ENCODE peak calls at places on chromosomes 1 and 21, in seven cellular contexts. U is fibroblast of lung, M is A549, A is mesenchymal stem cell, F is GM23248, J is neural progenitor cell, W is MM.1S. D is an unnamed sample.

GRCh38 chr1:151482017-151482416 is 22.7 kb upstream of the POGZ start:
- DNase-seq in U (no peak), A (no peak), J (no peak), F (no peak), W (no peak), M (no peak), D (no peak)

GRCh38 chr1:173856903-173857302 is 10.9 kb downstream of the GAS5 start:
- DNase-seq in F (no peak), A (peak), W (no peak), U (no peak), M (no peak), J (no peak), D (no peak)

GRCh38 chr1:23395849-23396248 is 26.2 kb upstream of the ZNF436 start:
- DNase-seq in M (no peak), U (no peak), W (no peak), J (no peak), A (no peak), F (no peak), D (no peak)

GRCh38 chr1:212463565-212464270 is 31.0 kb downstream of the NENF start:
- DNase-seq in W (no peak), J (no peak), M (no peak), U (no peak), A (no peak), F (no peak), D (no peak)

GRCh38 chr1:236063919-236064673 is 794 bp downstream of the NID1 start:
- DNase-seq in M (peak), J (peak), U (peak), F (peak), A (peak), W (no peak), D (no peak)

GRCh38 chr1:34983700-34984355 is 1.3 kb downstream of the TMEM35B start:
- DNase-seq in J (peak), W (no peak), A (peak), F (peak), M (no peak), U (peak), D (peak)

GRCh38 chr21:43001316-43001715 is 27.0 kb downstream of the PKNOX1 start:
- DNase-seq in M (no peak), A (no peak), F (no peak), U (no peak), J (no peak), W (no peak), D (peak)

GRCh38 chr21:42321845-42322244 is 6.6 kb upstream of the TFF3 start:
- DNase-seq in U (no peak), M (no peak), W (no peak), J (no peak), A (no peak), F (no peak), D (no peak)

GRCh38 chr1:147225193-147225730 is at the start of gene FMO5:
- DNase-seq in A (peak), U (peak), F (peak), J (peak), W (peak), M (peak), D (peak)

GRCh38 chr1:185694081-185694480 is 40.1 kb upstream of the HMCN1 start:
- DNase-seq in W (peak), A (no peak), F (no peak), U (no peak), M (no peak), J (no peak), D (peak)

GRCh38 chr1:243542726-243543415 is 287.0 kb downstream of the SDCCAG8 start:
- DNase-seq in M (no peak), W (no peak), A (no peak), U (no peak), F (no peak), J (no peak), D (no peak)

GRCh38 chr1:227793079-227793947 is 22.2 kb upstream of the PRSS38 start:
- DNase-seq in F (no peak), J (no peak), U (no peak), A (no peak), M (no peak), W (no peak), D (no peak)

GRCh38 chr1:181038399-181038873 is 4.7 kb downstream of the MR1 start:
- DNase-seq in A (peak), J (peak), W (peak), U (peak), M (peak), F (peak), D (peak)

GRCh38 chr1:26784023-26784871 is 3.5 kb upstream of the PIGV start:
- DNase-seq in A (peak), J (peak), W (peak), M (no peak), U (peak), F (peak), D (no peak)

GRCh38 chr1:1219341-1219740 is 5.4 kb upstream of the TNFRSF4 start:
- DNase-seq in J (no peak), A (no peak), F (no peak), W (no peak), U (no peak), M (no peak), D (no peak)

GRCh38 chr1:162605225-162605927 is 26.9 kb upstream of the DDR2 start:
- DNase-seq in U (peak), A (peak), W (no peak), J (no peak), M (no peak), F (peak), D (no peak)

GRCh38 chr21:44836666-44837471 is 19.0 kb upstream of the SUMO3 start:
- DNase-seq in M (no peak), U (no peak), W (no peak), J (no peak), F (peak), A (peak), D (peak)

GRCh38 chr1:46172321-46172720 is 2.6 kb upstream of the TSPAN1 start:
- DNase-seq in J (no peak), U (no peak), F (no peak), M (no peak), W (no peak), A (no peak), D (no peak)

GRCh38 chr1:43317817-43318471 is 17.2 kb downstream of the TIE1 start:
- DNase-seq in A (no peak), J (no peak), M (no peak), F (peak), U (peak), W (no peak), D (no peak)

GRCh38 chr1:157117527-157118057 is 18.0 kb upstream of the ETV3L start:
- DNase-seq in U (no peak), M (no peak), A (no peak), F (no peak), W (no peak), J (no peak), D (peak)

GRCh38 chr1:163842546-163842945 is 520.8 kb downstream of the NUF2 start:
- DNase-seq in J (no peak), M (no peak), A (peak), W (no peak), F (no peak), U (peak), D (no peak)

GRCh38 chr1:182084487-182085316 is 23.2 kb upstream of the ZNF648 start:
- DNase-seq in M (peak), J (peak), F (peak), W (peak), A (peak), U (peak), D (peak)

GRCh38 chr21:41726970-41727783 is 39.7 kb downstream of the RIPK4 start:
- DNase-seq in F (peak), W (no peak), J (no peak), A (peak), M (peak), U (peak), D (no peak)

GRCh38 chr1:234970731-234971476 is 157.7 kb downstream of the TOMM20 start:
- DNase-seq in M (no peak), A (peak), F (peak), W (no peak), J (peak), U (peak), D (no peak)

GRCh38 chr1:22665752-22666151 is 12.7 kb downstream of the C1QB start:
- DNase-seq in W (no peak), F (peak), J (peak), A (peak), U (peak), M (peak), D (peak)

GRCh38 chr21:42398414-42399030 is 2.7 kb upstream of the TMPRSS3 start:
- DNase-seq in M (no peak), W (no peak), U (no peak), J (no peak), A (no peak), F (no peak), D (peak)

GRCh38 chr21:46549650-46550049 is 55.2 kb downstream of the S100B start:
- DNase-seq in A (no peak), J (no peak), F (no peak), M (no peak), W (no peak), U (no peak), D (no peak)

GRCh38 chr1:179493323-179493722 is 82.4 kb downstream of the NPHS2 start:
- DNase-seq in M (no peak), U (peak), W (no peak), A (peak), J (no peak), F (no peak), D (no peak)

GRCh38 chr1:183472488-183473285 is at the start of gene SMG7:
- DNase-seq in W (peak), J (peak), U (peak), F (peak), M (peak), A (peak), D (peak)

GRCh38 chr1:118151312-118151937 is 33.6 kb downstream of the SPAG17 start:
- DNase-seq in W (peak), F (peak), U (peak), J (peak), A (peak), M (no peak), D (peak)

GRCh38 chr1:7290971-7291970 is 479.8 kb upstream of the VAMP3 start:
- DNase-seq in W (no peak), M (no peak), F (peak), J (no peak), U (peak), A (peak), D (no peak)

GRCh38 chr1:77511440-77511840 is 171.0 kb downstream of the ZZZ3 start:
- DNase-seq in J (no peak), F (peak), M (no peak), U (peak), W (no peak), A (peak), D (no peak)

GRCh38 chr1:92484171-92484471 is 2.6 kb downstream of the GFI1 start:
- DNase-seq in W (no peak), U (no peak), F (no peak), M (no peak), A (peak), J (no peak), D (no peak)

DNA sequence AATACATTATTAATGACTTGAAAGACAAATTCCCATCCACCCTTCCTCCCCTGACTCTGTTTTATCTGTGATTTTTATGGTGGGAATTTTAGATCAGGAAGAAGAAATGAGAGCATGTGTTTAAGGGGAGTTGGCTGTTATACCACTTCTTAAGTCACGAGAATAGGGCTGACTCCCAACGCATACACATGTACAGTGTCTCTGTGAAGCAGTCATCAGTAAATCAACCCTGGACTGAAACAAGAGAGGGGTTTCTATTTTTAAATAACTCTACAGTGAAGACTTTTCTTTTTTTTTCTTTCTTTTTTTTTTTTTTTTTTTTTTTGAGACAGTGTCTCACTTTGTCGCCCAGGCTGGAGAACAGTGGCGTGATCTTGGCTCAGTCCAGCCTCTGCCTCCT is 106.1 kb downstream of the LBR start:
- DNase-seq in J (no peak), W (no peak), F (no peak), A (no peak), M (no peak), U (no peak), D (no peak)
- H3K4me2 ChIP-seq in J (no peak), W (no peak), F (no peak), A (no peak), M (no peak), U (no peak), D (no peak)

GRCh38 chr1:47434051-47434842 is 3.6 kb upstream of the FOXD2 start:
- DNase-seq in J (peak), W (no peak), M (no peak), U (peak), A (peak), F (peak), D (no peak)

GRCh38 chr1:47436304-47436978 is 1.4 kb upstream of the FOXD2 start:
- DNase-seq in A (peak), W (peak), F (peak), U (peak), J (peak), M (peak), D (peak)

GRCh38 chr1:47436979-47437517 is 796 bp upstream of the FOXD2 start:
- DNase-seq in W (no peak), M (no peak), F (peak), J (peak), A (peak), U (no peak), D (peak)

GRCh38 chr1:47437518-47438320 is at the start of gene FOXD2:
- DNase-seq in M (peak), U (peak), W (peak), F (peak), A (peak), J (peak), D (peak)

GRCh38 chr1:47435506-47436303 is 2.1 kb upstream of the FOXD2 start:
- DNase-seq in F (no peak), M (no peak), U (no peak), J (no peak), A (no peak), W (no peak), D (no peak)
- H3K4me2 ChIP-seq in F (peak), M (peak), U (peak), J (no peak), A (no peak), W (peak), D (peak)

GRCh38 chr21:37364722-37365121 is 1.9 kb upstream of the DYRK1A start:
- DNase-seq in U (no peak), M (no peak), F (no peak), W (no peak), J (no peak), A (no peak), D (peak)
- H3K4me2 ChIP-seq in U (peak), M (peak), F (peak), W (no peak), J (peak), A (no peak), D (peak)

GRCh38 chr1:94327001-94327685 is 89.8 kb upstream of the ARHGAP29 start:
- DNase-seq in W (no peak), A (peak), J (peak), U (peak), F (peak), M (no peak), D (no peak)

GRCh38 chr1:94323311-94324167 is 86.2 kb upstream of the ARHGAP29 start:
- DNase-seq in J (no peak), M (no peak), W (no peak), A (no peak), U (peak), F (peak), D (no peak)

GRCh38 chr1:94324168-94324544 is 86.8 kb upstream of the ARHGAP29 start:
- DNase-seq in U (peak), F (peak), A (peak), M (no peak), W (no peak), J (no peak), D (no peak)

GRCh38 chr1:94325379-94326302 is 88.3 kb upstream of the ARHGAP29 start:
- DNase-seq in M (peak), W (no peak), F (peak), J (no peak), U (peak), A (peak), D (no peak)

GRCh38 chr1:94326329-94326728 is 88.9 kb upstream of the ARHGAP29 start:
- DNase-seq in F (peak), W (no peak), U (no peak), A (no peak), M (no peak), J (peak), D (no peak)
- H3K4me2 ChIP-seq in F (peak), W (no peak), U (peak), A (no peak), M (peak), J (peak), D (no peak)

DNA sequence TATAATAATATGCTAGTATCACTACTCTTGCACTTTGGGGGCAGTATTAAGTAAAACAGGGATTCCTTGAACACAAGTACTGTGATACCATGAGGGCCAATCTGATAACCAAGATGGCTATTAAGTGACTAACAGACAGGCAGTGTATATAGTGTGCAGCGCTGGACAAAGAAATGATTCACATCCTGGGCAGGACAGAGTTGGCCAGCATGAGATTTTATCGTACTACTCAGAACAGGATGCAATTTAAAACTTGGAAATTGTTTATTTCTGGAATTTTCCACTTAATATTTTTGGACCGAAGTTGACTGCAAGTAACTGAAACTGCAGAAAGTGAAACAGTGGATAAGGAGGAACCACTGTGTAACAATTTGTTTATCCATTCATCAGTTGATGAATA is 74.6 kb downstream of the DNTTIP2 start:
- DNase-seq in M (no peak), U (peak), A (peak), W (no peak), J (no peak), F (peak), D (no peak)
- H3K4me2 ChIP-seq in M (peak), U (peak), A (no peak), W (no peak), J (no peak), F (peak), D (no peak)

DNA sequence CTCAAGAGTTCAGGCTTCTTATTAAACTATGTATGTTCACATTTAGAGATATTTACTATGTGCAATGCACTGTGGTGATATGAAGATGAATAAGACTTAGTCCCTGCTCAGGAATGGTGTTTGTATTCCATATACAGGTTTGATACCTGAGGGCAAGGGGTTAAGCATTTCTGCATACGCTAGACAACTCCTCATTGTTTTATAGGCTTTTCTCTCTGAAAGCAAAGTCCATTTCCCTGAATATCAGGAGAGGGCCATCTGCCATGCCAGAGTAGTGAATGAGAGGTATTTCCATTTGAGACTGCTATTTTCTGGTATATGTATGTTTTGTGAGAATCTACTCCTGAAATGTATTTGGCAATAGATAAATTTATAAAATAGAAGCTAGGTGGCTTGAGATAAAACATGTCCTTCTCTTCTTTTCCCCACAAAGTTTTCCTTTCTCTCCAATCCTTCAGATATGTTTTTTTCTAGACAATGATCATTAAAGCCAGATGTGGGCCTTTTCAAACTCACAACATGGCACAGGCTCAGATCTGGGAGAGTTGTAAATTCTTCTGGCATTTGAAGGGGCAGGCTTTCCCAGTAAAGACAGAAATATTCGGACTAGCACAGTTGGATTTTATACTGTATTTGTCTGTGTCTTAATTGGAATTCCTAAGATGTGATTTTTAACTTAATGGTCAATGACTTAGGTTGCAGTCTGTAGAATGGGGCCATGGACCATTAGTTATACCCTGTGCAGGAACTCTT is 73.3 kb upstream of the WDR26 start:
- DNase-seq in A (no peak), J (no peak), F (peak), M (no peak), U (no peak), W (no peak), D (no peak)
- H3K4me2 ChIP-seq in A (no peak), J (no peak), F (peak), M (no peak), U (no peak), W (no peak), D (no peak)

GRCh38 chr1:214107322-214108096 is 119.7 kb downstream of the PROX1 start:
- DNase-seq in M (no peak), F (peak), J (no peak), U (peak), W (no peak), A (no peak), D (no peak)
- H3K4me2 ChIP-seq in M (no peak), F (no peak), J (no peak), U (peak), W (no peak), A (no peak), D (no peak)

DNA sequence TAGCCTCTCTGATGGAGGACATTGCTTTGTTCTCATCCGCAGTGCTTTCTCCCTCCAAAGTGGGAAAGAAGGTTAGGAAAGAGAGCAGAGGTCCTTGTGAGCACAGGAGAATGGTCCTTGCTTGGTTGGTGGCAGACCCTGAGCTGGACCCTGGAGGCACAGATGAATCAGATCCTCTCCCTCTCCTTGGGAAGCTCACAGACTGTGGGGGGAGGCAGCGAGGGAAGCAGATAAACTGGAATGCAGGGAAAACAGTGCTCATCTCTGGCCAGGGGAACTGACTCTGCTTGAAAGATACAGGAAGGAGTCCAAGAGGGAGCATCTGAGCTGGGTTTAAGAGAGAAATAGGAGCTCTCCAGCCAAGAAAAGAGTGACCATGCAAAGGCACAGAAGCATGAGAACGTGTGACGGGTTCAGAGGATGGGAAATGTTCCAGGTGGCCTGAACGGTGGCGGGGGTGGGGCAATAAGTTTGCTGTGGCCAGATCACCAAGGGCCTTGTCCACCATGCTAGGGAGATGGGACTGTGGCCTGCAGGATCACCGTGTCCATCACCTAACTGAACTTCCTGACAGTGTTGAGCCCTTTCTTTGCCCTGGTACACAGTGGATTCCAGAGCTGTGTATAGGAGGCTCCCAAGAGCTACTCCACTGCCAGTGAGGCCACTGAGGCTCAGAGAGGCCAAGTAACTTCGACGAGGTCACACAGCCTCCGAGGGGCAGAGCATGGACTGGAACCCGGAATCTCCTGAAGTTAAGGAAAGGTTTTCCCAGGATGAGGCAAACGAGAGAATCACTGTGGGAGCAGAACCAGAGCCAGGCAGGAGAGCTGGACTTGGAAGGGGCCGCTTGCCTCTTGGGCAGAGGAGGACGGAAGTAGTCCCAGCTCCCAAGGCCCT is 52.3 kb downstream of the GLIS1 start:
- DNase-seq in W (no peak), U (peak), F (no peak), A (peak), M (no peak), J (no peak), D (no peak)
- H3K4me2 ChIP-seq in W (no peak), U (no peak), F (no peak), A (peak), M (no peak), J (no peak), D (no peak)